ENCODE peak calls at places on chromosomes 3 and 15, in nine cellular contexts. W is cardiac muscle cell, B is ascending aorta, A is kidney epithelial cell, U is HFF-Myc, V is left lung, F is AG04449, O is HL-60, J is AG04450. T is an unnamed sample.
A peak's percentile ranks its signal among the peaks of the same experiment; 100 is the strongest.

GRCh38 chr3:167116120-167116922 is 263.8 kb downstream of the ZBBX start:
- DNase-seq in W (no peak), B (no peak), A (no peak), U (no peak), V (peak; percentile 67), F (no peak), O (no peak), J (no peak), T (no peak)

GRCh38 chr3:26437678-26438077 is 184.9 kb upstream of the LRRC3B start:
- DNase-seq in W (no peak), B (no peak), A (peak; percentile 77), U (no peak), V (no peak), F (no peak), O (no peak), J (no peak), T (peak; percentile 83)

GRCh38 chr3:141526709-141527108 is 39.9 kb downstream of the RASA2 start:
- DNase-seq in W (no peak), B (no peak), A (no peak), U (no peak), V (no peak), F (no peak), O (no peak), J (no peak), T (no peak)

GRCh38 chr3:134485075-134485536 is 679 bp downstream of the ANAPC13 start:
- DNase-seq in W (no peak), B (no peak), A (no peak), U (no peak), V (no peak), F (no peak), O (no peak), J (no peak), T (no peak)

GRCh38 chr15:101107101-101107500 is 144.7 kb downstream of the CHSY1 start:
- DNase-seq in W (no peak), B (no peak), A (no peak), U (no peak), V (no peak), F (no peak), O (no peak), J (no peak), T (no peak)

GRCh38 chr3:72449551-72449950 is 398.7 kb downstream of the SHQ1 start:
- DNase-seq in W (no peak), B (no peak), A (no peak), U (peak; percentile 80), V (no peak), F (peak; percentile 45), O (no peak), J (no peak), T (no peak)

GRCh38 chr15:80660114-80660513 is 35.0 kb upstream of the ABHD17C start:
- DNase-seq in W (peak; percentile 65), B (no peak), A (no peak), U (no peak), V (no peak), F (no peak), O (no peak), J (no peak), T (no peak)

GRCh38 chr3:128080323-128080898 is 28.2 kb downstream of the SEC61A1 start:
- DNase-seq in W (peak; percentile 77), B (no peak), A (peak; percentile 69), U (peak; percentile 94), V (no peak), F (peak; percentile 63), O (no peak), J (peak; percentile 90), T (peak; percentile 80)

GRCh38 chr15:62568702-62569101 is 403.6 kb upstream of the C2CD4B start:
- DNase-seq in W (no peak), B (no peak), A (no peak), U (no peak), V (no peak), F (no peak), O (no peak), J (no peak), T (no peak)

GRCh38 chr15:101477851-101478353 is 11.6 kb downstream of the PCSK6 start:
- DNase-seq in W (no peak), B (no peak), A (no peak), U (no peak), V (no peak), F (no peak), O (no peak), J (no peak), T (no peak)

GRCh38 chr15:47194718-47195117 is 522.6 kb upstream of the SEMA6D start:
- DNase-seq in W (peak; percentile 54), B (no peak), A (no peak), U (no peak), V (no peak), F (no peak), O (no peak), J (peak; percentile 4), T (no peak)

GRCh38 chr15:88077249-88077810 is 179.2 kb downstream of the NTRK3 start:
- DNase-seq in W (no peak), B (peak; percentile 84), A (no peak), U (no peak), V (no peak), F (no peak), O (no peak), J (no peak), T (no peak)

GRCh38 chr3:127005864-127006500 is 23.1 kb downstream of the PLXNA1 start:
- DNase-seq in W (peak; percentile 24), B (no peak), A (no peak), U (no peak), V (no peak), F (no peak), O (no peak), J (no peak), T (no peak)

GRCh38 chr3:58085616-58086015 is 77.4 kb downstream of the FLNB start:
- DNase-seq in W (no peak), B (no peak), A (no peak), U (no peak), V (no peak), F (no peak), O (no peak), J (no peak), T (no peak)

GRCh38 chr3:115800489-115801080 is 177.3 kb downstream of the GAP43 start:
- DNase-seq in W (no peak), B (no peak), A (no peak), U (no peak), V (no peak), F (no peak), O (no peak), J (no peak), T (no peak)

GRCh38 chr3:160379628-160380214 is 19.3 kb downstream of the IFT80 start:
- DNase-seq in W (no peak), B (no peak), A (no peak), U (no peak), V (no peak), F (no peak), O (no peak), J (no peak), T (no peak)

GRCh38 chr15:26615188-26615926 is 157.5 kb downstream of the GABRB3 start:
- DNase-seq in W (no peak), B (no peak), A (no peak), U (no peak), V (no peak), F (no peak), O (no peak), J (no peak), T (no peak)

GRCh38 chr15:26620528-26620927 is 152.3 kb downstream of the GABRB3 start:
- DNase-seq in W (no peak), B (no peak), A (no peak), U (no peak), V (no peak), F (no peak), O (no peak), J (no peak), T (no peak)

GRCh38 chr15:26614734-26615133 is 158.1 kb downstream of the GABRB3 start:
- DNase-seq in W (no peak), B (no peak), A (no peak), U (no peak), V (no peak), F (no peak), O (no peak), J (no peak), T (no peak)

GRCh38 chr15:26615927-26616302 is 157.0 kb downstream of the GABRB3 start:
- DNase-seq in W (no peak), B (no peak), A (no peak), U (no peak), V (no peak), F (no peak), O (no peak), J (no peak), T (no peak)
- TF ChIP-seq CTCF in W (no peak), B (no peak), A (no peak), U (no peak), V (no peak), F (no peak), O (no peak), J (no peak), T (no peak)

GRCh38 chr15:27495963-27496459 is 525.0 kb downstream of the GABRG3 start:
- DNase-seq in W (no peak), B (no peak), A (no peak), U (no peak), V (no peak), F (no peak), O (no peak), J (no peak), T (no peak)
- H3K4me3 ChIP-seq in W (no peak overlapping the region), B (no peak overlapping the region), A (no peak overlapping the region), U (no peak overlapping the region), V (no peak overlapping the region), F (no peak overlapping the region), O (no peak overlapping the region), J (no peak overlapping the region), T (no peak overlapping the region)

GRCh38 chr15:59738676-59739075 is 49.6 kb upstream of the BNIP2 start:
- DNase-seq in W (no peak), B (no peak), A (no peak), U (no peak), V (no peak), F (no peak), O (no peak), J (no peak), T (no peak)

GRCh38 chr15:59739557-59740186 is 50.6 kb upstream of the BNIP2 start:
- DNase-seq in W (no peak), B (no peak), A (no peak), U (no peak), V (no peak), F (no peak), O (no peak), J (no peak), T (no peak)

GRCh38 chr15:59746777-59747176 is 57.7 kb upstream of the BNIP2 start:
- DNase-seq in W (no peak), B (no peak), A (no peak), U (no peak), V (no peak), F (no peak), O (no peak), J (no peak), T (no peak)

GRCh38 chr15:59736181-59736580 is 47.1 kb upstream of the BNIP2 start:
- DNase-seq in W (no peak), B (no peak), A (no peak), U (no peak), V (no peak), F (no peak), O (no peak), J (no peak), T (no peak)

GRCh38 chr15:59741274-59741906 is 52.3 kb upstream of the BNIP2 start:
- DNase-seq in W (peak; percentile 24), B (no peak), A (no peak), U (no peak), V (no peak), F (no peak), O (no peak), J (no peak), T (no peak)
- TF ChIP-seq CTCF in W (no peak), B (no peak), A (peak; percentile 23), U (peak; percentile 31), V (no peak), F (no peak), O (no peak), J (peak; percentile 28), T (peak; percentile 50)

GRCh38 chr3:143421556-143421955 is 302.0 kb downstream of the CHST2 start:
- DNase-seq in W (no peak), B (no peak), A (no peak), U (no peak), V (no peak), F (no peak), O (no peak), J (no peak), T (no peak)
- H3K4me3 ChIP-seq in W (no peak overlapping the region), B (no peak overlapping the region), A (no peak overlapping the region), U (no peak overlapping the region), V (no peak overlapping the region), F (no peak overlapping the region), O (no peak overlapping the region), J (no peak overlapping the region), T (no peak overlapping the region)

T was measured in epithelial cell of proximal tubule.